ENCODE peak calls at places on chromosomes 12 and 14, in four cellular contexts. W is testis, D is gastrocnemius medialis, I is left lung. Q is an unnamed sample.

GRCh38 chr14:54690887-54691286 is 124.0 kb downstream of the SAMD4A start:
- DNase-seq in I (no peak), D (no peak), W (no peak), Q (no peak)

GRCh38 chr12:45192041-45192695 is 23.7 kb upstream of the ANO6 start:
- DNase-seq in W (no peak), I (no peak), D (no peak), Q (no peak)

GRCh38 chr12:89461649-89462612 is 62.7 kb downstream of the GALNT4 start:
- DNase-seq in I (no peak), D (no peak), W (no peak), Q (no peak)

GRCh38 chr14:70780396-70781075 is 28.8 kb downstream of the MAP3K9 start:
- DNase-seq in W (peak), I (no peak), D (peak), Q (no peak)

GRCh38 chr12:68270358-68270757 is 17.0 kb upstream of the IL22 start:
- DNase-seq in D (no peak), I (no peak), W (no peak), Q (no peak)

GRCh38 chr12:53267309-53268008 is 640 bp upstream of the ESPL1 start:
- DNase-seq in I (peak), W (no peak), D (no peak), Q (no peak)

GRCh38 chr14:60973070-60973469 is 7.8 kb downstream of the TRMT5 start:
- DNase-seq in W (no peak), D (no peak), I (no peak), Q (no peak)

GRCh38 chr12:11500861-11501230 is 105.5 kb upstream of the PRB2 start:
- DNase-seq in W (no peak), D (no peak), I (no peak), Q (no peak)

GRCh38 chr14:50560929-50561280 is 960 bp downstream of the ATL1 start:
- DNase-seq in D (peak), W (peak), I (peak), Q (peak)

GRCh38 chr14:54529811-54530210 is 20.1 kb downstream of the CGRRF1 start:
- DNase-seq in W (peak), D (no peak), I (no peak), Q (no peak)

GRCh38 chr14:100874411-100875091 is 29.0 kb downstream of the RTL1 start:
- DNase-seq in I (peak), W (no peak), D (no peak), Q (no peak)

GRCh38 chr14:102857444-102857843 is 65.0 kb upstream of the AMN start:
- DNase-seq in W (no peak), I (no peak), D (no peak), Q (no peak)

GRCh38 chr12:2691001-2691339 is 103.8 kb upstream of the FKBP4 start:
- DNase-seq in D (no peak), W (peak), I (no peak), Q (peak)

GRCh38 chr14:67263499-67264149 is 22.4 kb downstream of the PALS1 start:
- DNase-seq in I (no peak), D (no peak), W (no peak), Q (no peak)

GRCh38 chr12:15700595-15700994 is 88.6 kb downstream of the EPS8 start:
- DNase-seq in D (no peak), I (no peak), W (no peak), Q (no peak)

GRCh38 chr14:41873379-41874034 is 266.8 kb downstream of the LRFN5 start:
- DNase-seq in I (no peak), D (no peak), W (no peak), Q (no peak)

GRCh38 chr12:101117842-101118241 is 92.2 kb downstream of the SLC5A8 start:
- DNase-seq in D (no peak), I (no peak), W (no peak), Q (no peak)

GRCh38 chr12:108907861-108908302 is 28.0 kb downstream of the DAO start:
- DNase-seq in D (peak), I (no peak), W (no peak), Q (no peak)

GRCh38 chr14:91830777-91831176 is 36.6 kb downstream of the TC2N start:
- DNase-seq in D (no peak), W (no peak), I (no peak), Q (no peak)

GRCh38 chr12:62983594-62983993 is 48.6 kb upstream of the PPM1H start:
- DNase-seq in W (no peak), D (no peak), I (no peak), Q (no peak)

GRCh38 chr14:50347521-50347920 is 35.4 kb downstream of the DMAC2L start:
- DNase-seq in I (no peak), D (no peak), W (no peak), Q (no peak)

GRCh38 chr12:50224026-50224692 is 57.0 kb upstream of the CERS5 start:
- DNase-seq in I (no peak), W (no peak), D (peak), Q (no peak)

GRCh38 chr12:41993283-41993682 is 151.4 kb downstream of the GXYLT1 start:
- DNase-seq in D (no peak), I (no peak), W (no peak), Q (no peak)

GRCh38 chr12:6716874-6717437 is 6.9 kb upstream of the COPS7A start:
- DNase-seq in W (no peak), D (no peak), I (no peak), Q (no peak)

GRCh38 chr12:15904378-15904920 is 6.7 kb upstream of the DERA start:
- DNase-seq in I (no peak), W (no peak), D (no peak), Q (no peak)

GRCh38 chr12:57175428-57176138 is 28.2 kb upstream of the LRP1-AS start:
- DNase-seq in I (no peak), W (peak), D (peak), Q (peak)

GRCh38 chr12:44377443-44378160 is 498.5 kb downstream of the NELL2 start:
- DNase-seq in I (no peak), W (no peak), D (no peak), Q (no peak)

GRCh38 chr14:103136388-103137271 is 13.4 kb downstream of the TNFAIP2 start:
- DNase-seq in I (peak), W (no peak), D (peak), Q (no peak)

GRCh38 chr12:115313929-115314328 is 630.0 kb upstream of the TBX3 start:
- DNase-seq in D (no peak), I (no peak), W (no peak), Q (no peak)

GRCh38 chr14:44962573-44963528 is 861 bp downstream of the TOGARAM1 start:
- DNase-seq in I (peak), W (peak), D (peak), Q (no peak)

GRCh38 chr12:67086116-67086515 is 183.0 kb upstream of the CAND1 start:
- DNase-seq in W (no peak), D (no peak), I (no peak), Q (no peak)

GRCh38 chr14:50860478-50861086 is 11.3 kb upstream of the ABHD12B start:
- DNase-seq in W (peak), D (peak), I (peak), Q (peak)

GRCh38 chr12:121657305-121658008 is 12.0 kb downstream of the MORN3 start:
- DNase-seq in I (no peak), D (no peak), W (no peak), Q (no peak)

GRCh38 chr14:55386037-55386798 is 25.4 kb downstream of the ATG14 start:
- DNase-seq in I (no peak), W (no peak), D (no peak), Q (no peak)

GRCh38 chr14:79265366-79265765 is 945.9 kb downstream of the DIO2 start:
- DNase-seq in W (no peak), I (no peak), D (no peak), Q (no peak)
- TF ChIP-seq CTCF in W (no peak), I (no peak), D (no peak), Q (no peak)

DNA sequence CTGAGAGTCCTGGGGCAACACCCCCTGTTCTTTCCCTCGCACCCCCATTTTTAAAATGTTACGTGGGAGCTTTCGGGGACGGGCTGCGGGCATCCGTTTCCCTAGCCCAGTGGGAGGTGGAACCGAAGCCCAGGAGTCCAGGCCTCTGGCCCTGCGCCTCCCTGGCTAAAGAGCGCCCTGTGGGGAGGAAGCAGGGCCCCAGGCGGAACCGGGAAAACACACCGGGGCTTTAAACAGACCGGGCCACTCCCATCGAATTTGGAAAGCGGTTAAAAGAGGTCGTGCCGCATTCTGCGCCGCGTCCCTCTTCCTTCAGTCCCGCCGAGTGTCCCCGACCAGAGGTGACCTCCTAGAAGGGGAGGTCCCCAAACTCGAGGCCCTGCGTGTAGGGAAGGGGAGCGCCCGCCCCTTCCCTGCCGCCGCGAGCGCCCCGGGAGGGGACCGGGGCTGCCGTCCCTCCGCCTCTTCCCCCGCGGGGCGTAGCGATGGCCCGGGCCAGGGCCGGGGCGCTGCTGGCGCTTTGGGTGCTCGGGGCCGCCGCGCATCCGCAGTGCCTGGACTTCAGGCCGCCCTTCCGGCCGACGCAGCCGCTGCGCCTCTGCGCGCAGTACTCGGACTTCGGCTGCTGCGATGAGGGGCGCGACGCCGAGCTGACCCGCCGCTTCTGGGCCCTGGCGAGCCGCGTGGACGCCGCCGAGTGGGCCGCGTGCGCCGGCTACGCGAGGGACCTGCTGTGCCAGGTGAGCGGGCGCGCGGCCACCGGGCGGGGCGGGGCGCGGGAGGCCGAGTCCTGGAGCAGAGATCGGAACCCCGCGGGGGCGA is at the start of gene HHIPL1:
- DNase-seq in D (no peak), I (no peak), W (no peak), Q (no peak)
- H3K4me3 ChIP-seq in D (peak), I (peak), W (peak), Q (peak)

GRCh38 chr14:33952541-33952940 is 1.7 kb upstream of the EGLN3 start:
- DNase-seq in D (no peak), W (no peak), I (no peak), Q (no peak)

GRCh38 chr14:33949051-33950037 is 1.5 kb downstream of the EGLN3 start:
- DNase-seq in I (no peak), D (no peak), W (no peak), Q (no peak)

GRCh38 chr14:33950320-33951182 is at the start of gene EGLN3:
- DNase-seq in I (peak), W (peak), D (peak), Q (peak)

GRCh38 chr14:33954016-33954598 is 3.2 kb upstream of the EGLN3 start:
- DNase-seq in W (no peak), D (no peak), I (no peak), Q (no peak)

DNA sequence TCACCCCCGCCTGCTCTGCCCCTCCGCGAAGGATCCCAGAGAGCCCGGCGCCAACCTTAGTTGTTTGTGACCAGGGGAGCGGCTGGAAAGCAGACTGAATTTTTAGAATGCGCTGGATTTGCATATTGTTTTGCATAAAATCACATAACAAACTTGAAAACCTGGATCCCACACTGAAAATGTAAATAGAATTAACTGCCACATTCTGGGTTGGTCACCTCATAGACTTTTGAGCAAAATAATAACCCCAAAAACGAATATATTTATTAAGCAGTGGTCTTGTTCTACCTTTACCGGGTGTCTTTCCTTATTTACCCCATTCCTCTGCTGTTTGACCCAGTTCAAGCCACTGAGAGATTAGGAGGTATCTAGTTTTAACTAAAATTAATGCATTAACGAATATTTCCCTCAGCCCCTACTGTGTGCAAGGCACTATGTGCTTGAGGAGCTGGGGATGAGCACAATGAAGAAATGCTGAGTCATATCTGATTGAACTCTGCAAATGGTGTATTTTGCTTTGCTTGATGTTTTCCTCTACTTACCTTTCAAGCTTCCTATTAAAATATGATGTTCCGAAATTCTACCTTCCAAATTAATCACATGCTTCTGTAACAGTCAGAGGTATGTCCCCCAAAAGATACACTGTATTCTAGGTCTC is 438 bp upstream of the EGLN3 start:
- DNase-seq in I (no peak), W (no peak), D (no peak), Q (no peak)
- H3K27ac ChIP-seq in I (no peak), W (no peak), D (peak), Q (no peak)

GRCh38 chr12:48818831-48819590 is 715 bp downstream of the CACNB3 start:
- DNase-seq in D (no peak), I (no peak), W (no peak), Q (no peak)
- TF ChIP-seq CTCF in D (no peak), I (no peak), W (no peak), Q (no peak)

GRCh38 chr12:46965880-46966279 is 113.5 kb upstream of the PCED1B start:
- DNase-seq in D (peak), W (no peak), I (no peak), Q (no peak)

GRCh38 chr12:46959484-46959883 is 119.9 kb upstream of the PCED1B start:
- DNase-seq in I (no peak), D (peak), W (no peak), Q (no peak)

GRCh38 chr12:46963977-46964376 is 115.4 kb upstream of the PCED1B start:
- DNase-seq in I (no peak), D (no peak), W (peak), Q (no peak)

GRCh38 chr12:46965137-46965536 is 114.3 kb upstream of the PCED1B start:
- DNase-seq in D (no peak), I (no peak), W (no peak), Q (no peak)

GRCh38 chr12:46964496-46965098 is 114.8 kb upstream of the PCED1B start:
- DNase-seq in I (no peak), D (no peak), W (no peak), Q (no peak)
- H3K4me3 ChIP-seq in I (no peak), D (peak), W (no peak), Q (peak)

GRCh38 chr14:68305738-68306137 is 486.2 kb downstream of the RAD51B start:
- DNase-seq in W (no peak), I (no peak), D (no peak), Q (no peak)
- H3K27ac ChIP-seq in W (no peak), I (no peak), D (no peak), Q (no peak)

GRCh38 chr14:56482306-56482705 is 97.3 kb upstream of the TMEM260 start:
- DNase-seq in D (no peak), I (no peak), W (peak), Q (no peak)
- TF ChIP-seq CTCF in D (no peak), I (no peak), W (peak), Q (no peak)

Q was measured in coronary artery.